ENCODE peak calls at places on chromosomes 7 and 10, in ten cellular contexts. One of them, this sample, is unnamed. For H3K36me3, the result is how much of the 10 kb centered on the place peaks cover.

GRCh38 chr10:102289356-102289755 is 44.0 kb downstream of the GBF1 start:
- DNase-seq in stomach: no peak
- DNase-seq in right lobe of liver: no peak
- DNase-seq in WERI-Rb-1: no peak
- DNase-seq in mesenchymal stem cell: no peak
- DNase-seq in OCI-LY7: no peak
- DNase-seq in body of pancreas: no peak
- DNase-seq in BJ: no peak
- DNase-seq in GM23248: no peak
- DNase-seq in Panc1: no peak
- DNase-seq in this sample: no peak

GRCh38 chr10:76010703-76011102 is 579.3 kb downstream of the LRMDA start:
- DNase-seq in OCI-LY7: no peak
- DNase-seq in mesenchymal stem cell: no peak
- DNase-seq in WERI-Rb-1: no peak
- DNase-seq in BJ: no peak
- DNase-seq in right lobe of liver: no peak
- DNase-seq in Panc1: no peak
- DNase-seq in stomach: no peak
- DNase-seq in body of pancreas: no peak
- DNase-seq in GM23248: no peak
- DNase-seq in this sample: no peak

GRCh38 chr10:121332829-121333765 is 265.1 kb downstream of the FGFR2 start:
- DNase-seq in right lobe of liver: no peak
- DNase-seq in GM23248: no peak
- DNase-seq in stomach: no peak
- DNase-seq in BJ: no peak
- DNase-seq in Panc1: no peak
- DNase-seq in mesenchymal stem cell: no peak
- DNase-seq in body of pancreas: no peak
- DNase-seq in OCI-LY7: no peak
- DNase-seq in WERI-Rb-1: no peak
- DNase-seq in this sample: no peak

GRCh38 chr7:81604075-81604807 is 165.6 kb downstream of the HGF start:
- DNase-seq in WERI-Rb-1: no peak
- DNase-seq in stomach: no peak
- DNase-seq in BJ: no peak
- DNase-seq in mesenchymal stem cell: peak
- DNase-seq in GM23248: no peak
- DNase-seq in OCI-LY7: no peak
- DNase-seq in Panc1: no peak
- DNase-seq in right lobe of liver: no peak
- DNase-seq in body of pancreas: no peak
- DNase-seq in this sample: no peak

GRCh38 chr7:66157060-66157459 is 42.4 kb downstream of the CRCP start:
- DNase-seq in Panc1: no peak
- DNase-seq in stomach: no peak
- DNase-seq in GM23248: no peak
- DNase-seq in BJ: no peak
- DNase-seq in WERI-Rb-1: no peak
- DNase-seq in right lobe of liver: no peak
- DNase-seq in body of pancreas: no peak
- DNase-seq in mesenchymal stem cell: no peak
- DNase-seq in OCI-LY7: no peak
- DNase-seq in this sample: no peak

GRCh38 chr10:63703113-63703670 is 182.0 kb downstream of the REEP3 start:
- DNase-seq in BJ: no peak
- DNase-seq in body of pancreas: peak
- DNase-seq in mesenchymal stem cell: peak
- DNase-seq in WERI-Rb-1: no peak
- DNase-seq in GM23248: no peak
- DNase-seq in right lobe of liver: no peak
- DNase-seq in stomach: no peak
- DNase-seq in OCI-LY7: peak
- DNase-seq in Panc1: no peak
- DNase-seq in this sample: no peak

GRCh38 chr10:35448687-35449662 is 112.7 kb downstream of the CCNY start:
- DNase-seq in OCI-LY7: no peak
- DNase-seq in BJ: no peak
- DNase-seq in mesenchymal stem cell: peak
- DNase-seq in WERI-Rb-1: no peak
- DNase-seq in GM23248: no peak
- DNase-seq in stomach: peak
- DNase-seq in body of pancreas: peak
- DNase-seq in Panc1: no peak
- DNase-seq in right lobe of liver: no peak
- DNase-seq in this sample: no peak

GRCh38 chr7:151244156-151244870 is 4.2 kb downstream of the SMARCD3 start:
- DNase-seq in OCI-LY7: peak
- DNase-seq in BJ: no peak
- DNase-seq in stomach: peak
- DNase-seq in mesenchymal stem cell: peak
- DNase-seq in WERI-Rb-1: peak
- DNase-seq in Panc1: no peak
- DNase-seq in right lobe of liver: no peak
- DNase-seq in body of pancreas: peak
- DNase-seq in GM23248: peak
- DNase-seq in this sample: no peak

GRCh38 chr10:59499460-59499859 is 137.1 kb upstream of the FAM13C start:
- DNase-seq in mesenchymal stem cell: no peak
- DNase-seq in BJ: no peak
- DNase-seq in WERI-Rb-1: no peak
- DNase-seq in GM23248: no peak
- DNase-seq in right lobe of liver: no peak
- DNase-seq in Panc1: no peak
- DNase-seq in stomach: no peak
- DNase-seq in OCI-LY7: no peak
- DNase-seq in body of pancreas: no peak
- DNase-seq in this sample: no peak

GRCh38 chr10:1379601-1380000 is 323.4 kb downstream of the WDR37 start:
- DNase-seq in WERI-Rb-1: no peak
- DNase-seq in Panc1: no peak
- DNase-seq in BJ: no peak
- DNase-seq in GM23248: no peak
- DNase-seq in mesenchymal stem cell: no peak
- DNase-seq in body of pancreas: no peak
- DNase-seq in stomach: peak
- DNase-seq in right lobe of liver: no peak
- DNase-seq in OCI-LY7: no peak
- DNase-seq in this sample: peak

GRCh38 chr10:78861456-78862327 is 207.1 kb upstream of the ZMIZ1 start:
- DNase-seq in OCI-LY7: no peak
- DNase-seq in WERI-Rb-1: no peak
- DNase-seq in GM23248: peak
- DNase-seq in BJ: no peak
- DNase-seq in mesenchymal stem cell: no peak
- DNase-seq in body of pancreas: no peak
- DNase-seq in stomach: no peak
- DNase-seq in Panc1: no peak
- DNase-seq in right lobe of liver: no peak
- DNase-seq in this sample: no peak

DNA sequence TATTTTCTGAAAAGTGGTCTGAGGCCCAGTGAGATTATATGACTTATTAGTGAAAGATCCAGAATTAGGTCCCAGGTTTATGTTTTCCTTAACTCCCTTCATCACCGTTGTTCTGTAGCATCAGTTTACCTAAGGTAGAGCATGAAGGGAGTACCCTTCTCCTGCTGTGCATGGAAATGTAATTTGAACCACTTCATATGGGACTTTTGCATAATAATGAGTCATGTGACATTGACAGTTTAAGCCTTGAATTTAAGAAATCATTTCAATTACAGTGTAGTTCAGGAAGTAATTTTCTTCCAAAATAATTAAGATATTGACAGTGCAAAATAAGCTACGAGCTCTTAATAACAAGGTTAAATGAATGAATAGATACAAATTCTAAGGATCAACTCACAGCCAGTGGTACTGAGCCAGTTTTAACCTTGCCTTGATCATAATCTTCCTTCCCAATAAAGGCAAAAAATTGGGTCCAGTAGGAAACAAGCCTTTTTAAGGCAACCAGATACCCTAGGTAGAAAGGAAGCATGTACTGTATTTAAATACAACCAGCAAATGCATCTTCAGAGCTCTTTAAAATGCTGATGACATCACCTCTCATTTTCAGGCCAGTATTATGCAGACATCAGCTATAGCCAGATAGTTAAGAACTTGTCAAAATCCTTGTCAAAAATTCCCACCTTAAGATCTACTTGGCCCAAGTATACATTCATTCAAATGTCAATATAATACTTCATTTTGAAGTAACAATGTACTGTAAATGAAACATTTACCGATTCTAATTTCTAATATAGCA is 48.8 kb upstream of the DKK1 start:
- DNase-seq in stomach: no peak
- DNase-seq in right lobe of liver: no peak
- DNase-seq in GM23248: no peak
- DNase-seq in body of pancreas: no peak
- DNase-seq in WERI-Rb-1: no peak
- DNase-seq in Panc1: no peak
- DNase-seq in mesenchymal stem cell: no peak
- DNase-seq in BJ: no peak
- DNase-seq in OCI-LY7: no peak
- DNase-seq in this sample: no peak
- H3K4me3 ChIP-seq in stomach: no peak
- H3K4me3 ChIP-seq in right lobe of liver: no peak
- H3K4me3 ChIP-seq in GM23248: no peak
- H3K4me3 ChIP-seq in body of pancreas: no peak
- H3K4me3 ChIP-seq in WERI-Rb-1: no peak
- H3K4me3 ChIP-seq in Panc1: no peak
- H3K4me3 ChIP-seq in mesenchymal stem cell: no peak
- H3K4me3 ChIP-seq in BJ: no peak
- H3K4me3 ChIP-seq in OCI-LY7: no peak
- H3K4me3 ChIP-seq in this sample: no peak

GRCh38 chr7:860149-860548 is 16.2 kb upstream of the GET4 start:
- DNase-seq in body of pancreas: no peak
- DNase-seq in right lobe of liver: no peak
- DNase-seq in mesenchymal stem cell: no peak
- DNase-seq in OCI-LY7: no peak
- DNase-seq in stomach: no peak
- DNase-seq in WERI-Rb-1: no peak
- DNase-seq in Panc1: no peak
- DNase-seq in BJ: no peak
- DNase-seq in GM23248: no peak
- DNase-seq in this sample: no peak

GRCh38 chr7:862157-862556 is 14.2 kb upstream of the GET4 start:
- DNase-seq in BJ: no peak
- DNase-seq in GM23248: no peak
- DNase-seq in Panc1: no peak
- DNase-seq in OCI-LY7: no peak
- DNase-seq in body of pancreas: no peak
- DNase-seq in WERI-Rb-1: no peak
- DNase-seq in mesenchymal stem cell: no peak
- DNase-seq in right lobe of liver: no peak
- DNase-seq in stomach: no peak
- DNase-seq in this sample: no peak

GRCh38 chr7:861222-861621 is 15.1 kb upstream of the GET4 start:
- DNase-seq in stomach: peak
- DNase-seq in WERI-Rb-1: no peak
- DNase-seq in OCI-LY7: no peak
- DNase-seq in Panc1: no peak
- DNase-seq in GM23248: no peak
- DNase-seq in BJ: no peak
- DNase-seq in right lobe of liver: no peak
- DNase-seq in body of pancreas: no peak
- DNase-seq in mesenchymal stem cell: no peak
- DNase-seq in this sample: no peak

GRCh38 chr7:857661-858060 is 18.7 kb upstream of the GET4 start:
- DNase-seq in mesenchymal stem cell: no peak
- DNase-seq in OCI-LY7: no peak
- DNase-seq in stomach: no peak
- DNase-seq in body of pancreas: no peak
- DNase-seq in GM23248: no peak
- DNase-seq in WERI-Rb-1: no peak
- DNase-seq in Panc1: no peak
- DNase-seq in right lobe of liver: no peak
- DNase-seq in BJ: no peak
- DNase-seq in this sample: no peak

GRCh38 chr7:859368-860030 is 16.9 kb upstream of the GET4 start:
- DNase-seq in BJ: no peak
- DNase-seq in Panc1: no peak
- DNase-seq in OCI-LY7: no peak
- DNase-seq in mesenchymal stem cell: no peak
- DNase-seq in body of pancreas: no peak
- DNase-seq in GM23248: no peak
- DNase-seq in WERI-Rb-1: no peak
- DNase-seq in right lobe of liver: no peak
- DNase-seq in stomach: no peak
- DNase-seq in this sample: no peak
- H3K36me3 ChIP-seq in BJ: under half
- H3K36me3 ChIP-seq in Panc1: under half
- H3K36me3 ChIP-seq in OCI-LY7: half or more
- H3K36me3 ChIP-seq in mesenchymal stem cell: half or more
- H3K36me3 ChIP-seq in body of pancreas: under half
- H3K36me3 ChIP-seq in GM23248: under half
- H3K36me3 ChIP-seq in WERI-Rb-1: half or more
- H3K36me3 ChIP-seq in right lobe of liver: under half
- H3K36me3 ChIP-seq in stomach: half or more
- H3K36me3 ChIP-seq in this sample: under half

DNA sequence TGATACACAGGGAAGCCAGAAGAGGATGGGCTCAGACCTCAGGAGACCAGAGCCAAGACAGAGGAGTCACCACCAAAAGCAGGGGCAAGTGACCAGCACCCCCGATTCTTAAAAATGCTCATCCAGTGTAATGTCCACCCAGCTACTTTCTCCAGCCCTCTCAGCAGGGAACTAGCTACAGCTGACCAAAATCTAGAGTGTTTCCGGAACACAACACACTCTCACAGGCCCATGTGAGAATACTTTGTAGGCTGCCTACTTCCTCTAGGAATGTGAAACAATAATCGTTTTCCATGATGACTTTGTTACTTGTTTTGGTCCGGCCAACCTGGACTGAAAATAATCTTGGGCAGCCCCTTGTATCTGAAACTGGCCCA is 14.5 kb downstream of the PSAP start:
- DNase-seq in GM23248: no peak
- DNase-seq in body of pancreas: no peak
- DNase-seq in mesenchymal stem cell: no peak
- DNase-seq in OCI-LY7: peak
- DNase-seq in right lobe of liver: no peak
- DNase-seq in BJ: no peak
- DNase-seq in stomach: no peak
- DNase-seq in WERI-Rb-1: no peak
- DNase-seq in Panc1: no peak
- DNase-seq in this sample: no peak
- H3K4me3 ChIP-seq in GM23248: no peak
- H3K4me3 ChIP-seq in body of pancreas: no peak
- H3K4me3 ChIP-seq in mesenchymal stem cell: no peak
- H3K4me3 ChIP-seq in OCI-LY7: peak
- H3K4me3 ChIP-seq in right lobe of liver: no peak
- H3K4me3 ChIP-seq in BJ: no peak
- H3K4me3 ChIP-seq in stomach: no peak
- H3K4me3 ChIP-seq in WERI-Rb-1: no peak
- H3K4me3 ChIP-seq in Panc1: no peak
- H3K4me3 ChIP-seq in this sample: no peak

DNA sequence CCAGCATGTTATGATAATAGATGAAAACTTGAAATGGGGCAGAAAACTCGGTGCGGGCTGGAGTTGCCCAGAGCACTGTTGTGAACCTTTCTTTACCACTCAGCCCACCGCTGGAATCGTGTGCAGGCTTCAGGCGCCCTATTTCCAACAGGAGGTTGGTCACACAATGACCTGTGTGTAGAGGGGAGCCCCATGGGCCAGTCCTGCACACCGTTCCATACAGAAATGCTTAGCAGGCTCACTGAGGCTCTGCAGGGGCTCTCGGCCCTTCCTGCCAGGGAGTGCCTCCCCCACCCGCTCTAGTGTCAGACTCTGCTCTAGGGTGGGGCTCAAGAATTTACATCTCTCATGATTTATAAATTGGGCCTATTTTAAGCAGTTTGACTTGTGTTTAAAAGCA is 42.1 kb downstream of the SHH start:
- DNase-seq in GM23248: no peak
- DNase-seq in OCI-LY7: no peak
- DNase-seq in right lobe of liver: no peak
- DNase-seq in WERI-Rb-1: no peak
- DNase-seq in stomach: no peak
- DNase-seq in body of pancreas: no peak
- DNase-seq in BJ: no peak
- DNase-seq in mesenchymal stem cell: no peak
- DNase-seq in Panc1: no peak
- DNase-seq in this sample: no peak
- H3K36me3 ChIP-seq in GM23248: under half
- H3K36me3 ChIP-seq in OCI-LY7: half or more
- H3K36me3 ChIP-seq in right lobe of liver: under half
- H3K36me3 ChIP-seq in WERI-Rb-1: half or more
- H3K36me3 ChIP-seq in stomach: half or more
- H3K36me3 ChIP-seq in body of pancreas: under half
- H3K36me3 ChIP-seq in BJ: under half
- H3K36me3 ChIP-seq in mesenchymal stem cell: half or more
- H3K36me3 ChIP-seq in Panc1: under half
- H3K36me3 ChIP-seq in this sample: under half

This sample was measured in breast epithelium.